ENCODE peak calls at places on chromosomes 13 and 19, in nine cellular contexts. Q is immature natural killer cell; A is stimulated activated CD8-positive, alpha-beta memory T cell treated with anti-CD3 and anti-CD28 coated beads, Interleukin-2, amount 100 ng/mL, for 1 hour; C is KBM-7; L is RWPE1; S is nephron progenitor cell; D is NCI-H526 treated with DMSO at 0.1 percent for 48 hours; M is astrocyte of the hippocampus; G is ureter. T is an unnamed sample.

GRCh38 chr19:50649433-50650391 is at the start of gene C19orf81:
- DNase-seq in C (no peak), G (no peak), M (no peak), L (no peak), Q (no peak), A (no peak), D (peak), S (peak), T (no peak)

GRCh38 chr13:93226623-93227279 is at the start of gene GPC6:
- DNase-seq in G (no peak), C (peak), S (peak), Q (no peak), L (no peak), M (peak), A (no peak), D (peak), T (no peak)

GRCh38 chr19:1220452-1221037 is 15.0 kb downstream of the STK11 start:
- DNase-seq in D (no peak), S (no peak), G (no peak), C (no peak), A (no peak), L (no peak), M (no peak), Q (no peak), T (no peak)

GRCh38 chr19:15432629-15433518 is 14.1 kb upstream of the AKAP8L start:
- DNase-seq in C (peak), Q (peak), D (peak), A (peak), S (peak), M (peak), L (peak), G (peak), T (peak)

GRCh38 chr19:17755977-17756670 is 4.8 kb downstream of the FCHO1 start:
- DNase-seq in M (peak), G (no peak), Q (no peak), C (peak), L (no peak), D (no peak), S (peak), A (no peak), T (peak)

GRCh38 chr13:96490590-96490989 is 400.7 kb downstream of the HS6ST3 start:
- DNase-seq in D (no peak), C (no peak), A (no peak), L (no peak), G (no peak), S (no peak), Q (no peak), M (no peak), T (no peak)

GRCh38 chr13:110134801-110135200 is 172.2 kb downstream of the COL4A1 start:
- DNase-seq in G (no peak), Q (no peak), S (no peak), M (peak), A (no peak), D (no peak), L (no peak), C (no peak), T (no peak)

GRCh38 chr19:38204728-38205127 is 19.3 kb downstream of the DPF1 start:
- DNase-seq in G (no peak), A (no peak), L (no peak), S (no peak), M (no peak), Q (no peak), C (no peak), D (no peak), T (no peak)

GRCh38 chr13:56561327-56561726 is 579.4 kb upstream of the PRR20A start:
- DNase-seq in S (no peak), D (no peak), M (no peak), Q (no peak), A (no peak), G (no peak), C (no peak), L (peak), T (no peak)

GRCh38 chr19:5023128-5023571 is 54.2 kb downstream of the KDM4B start:
- DNase-seq in A (no peak), C (no peak), L (no peak), G (no peak), S (no peak), Q (no peak), M (no peak), D (no peak), T (no peak)

GRCh38 chr13:48222358-48223015 is 10.5 kb upstream of the ITM2B start:
- DNase-seq in M (no peak), Q (no peak), D (no peak), L (no peak), C (no peak), S (no peak), G (no peak), A (no peak), T (no peak)

GRCh38 chr19:52941941-52942370 is 18.7 kb upstream of the ZNF888 start:
- DNase-seq in S (peak), G (no peak), C (no peak), A (no peak), M (peak), D (no peak), L (peak), Q (no peak), T (peak)

GRCh38 chr19:7549749-7550148 is 14.2 kb downstream of the PNPLA6 start:
- DNase-seq in D (no peak), L (no peak), A (no peak), S (no peak), C (no peak), M (no peak), G (no peak), Q (no peak), T (no peak)

GRCh38 chr13:30818323-30818960 is 83.1 kb downstream of the ALOX5AP start:
- DNase-seq in D (no peak), G (no peak), C (no peak), A (no peak), L (peak), S (no peak), M (peak), Q (no peak), T (no peak)

GRCh38 chr13:29689548-29689947 is 94.1 kb upstream of the SLC7A1 start:
- DNase-seq in D (no peak), L (no peak), A (no peak), M (no peak), S (no peak), G (no peak), C (no peak), Q (no peak), T (no peak)

GRCh38 chr13:44088911-44089851 is 209.5 kb downstream of the LACC1 start:
- DNase-seq in L (no peak), M (no peak), A (no peak), D (no peak), C (no peak), S (no peak), G (no peak), Q (peak), T (no peak)

GRCh38 chr19:32053366-32053765 is 292.0 kb upstream of the ZNF507 start:
- DNase-seq in M (peak), G (no peak), A (no peak), Q (no peak), S (no peak), C (no peak), L (no peak), D (no peak), T (no peak)

GRCh38 chr19:44955500-44956439 is 590 bp downstream of the CLPTM1 start:
- DNase-seq in Q (no peak), S (no peak), D (no peak), C (peak), A (no peak), L (peak), G (no peak), M (no peak), T (no peak)

GRCh38 chr19:34713262-34713637 is 20.8 kb upstream of the ZNF181 start:
- DNase-seq in G (no peak), Q (no peak), S (no peak), D (no peak), A (no peak), M (no peak), C (no peak), L (no peak), T (no peak)

GRCh38 chr13:75135325-75135825 is 346.6 kb downstream of the TBC1D4 start:
- DNase-seq in S (no peak), M (peak), D (no peak), L (peak), A (no peak), C (no peak), Q (no peak), G (no peak), T (no peak)

GRCh38 chr13:70380809-70381208 is 272.6 kb upstream of the KLHL1 start:
- DNase-seq in C (no peak), L (no peak), G (no peak), M (no peak), D (peak), Q (no peak), S (no peak), A (no peak), T (no peak)

T was measured in GM10248.